ENCODE peak calls at places on chromosome 12, in four cellular contexts. B, I, O and C are unnamed samples.

GRCh38 chr12:98821232-98821631 is 176.1 kb downstream of the APAF1 start:
- DNase-seq in B (no peak), I (no peak), O (no peak), C (no peak)

GRCh38 chr12:111626230-111626629 is 27.1 kb upstream of the ATXN2 start:
- DNase-seq in B (no peak), I (no peak), O (no peak), C (no peak)

GRCh38 chr12:108854055-108854452 is 3.3 kb downstream of the SSH1 start:
- DNase-seq in B (no peak), I (no peak), O (peak; percentile 88), C (no peak)

GRCh38 chr12:63802012-63802608 is 22.4 kb downstream of the RXYLT1 start:
- DNase-seq in B (no peak), I (no peak), O (no peak), C (no peak)

GRCh38 chr12:124994435-124994975 is 1.1 kb downstream of the BRI3BP start:
- DNase-seq in B (no peak), I (no peak), O (no peak), C (no peak)

GRCh38 chr12:3473844-3474243 is 17.2 kb upstream of the PRMT8 start:
- DNase-seq in B (no peak), I (no peak), O (no peak), C (no peak)

GRCh38 chr12:80272516-80272915 is 171.5 kb upstream of the PTPRQ start:
- DNase-seq in B (no peak), I (no peak), O (no peak), C (no peak)

GRCh38 chr12:101414533-101415119 is 7.1 kb upstream of the ARL1 start:
- DNase-seq in B (no peak), I (no peak), O (peak; percentile 19), C (no peak)

GRCh38 chr12:106586535-106586802 is 3.7 kb downstream of the RFX4 start:
- DNase-seq in B (no peak), I (no peak), O (no peak), C (no peak)

GRCh38 chr12:51533799-51534198 is 57.2 kb upstream of the SCN8A start:
- DNase-seq in B (no peak), I (no peak), O (no peak), C (no peak)

GRCh38 chr12:84785951-84786350 is 126.6 kb downstream of the SLC6A15 start:
- DNase-seq in B (no peak), I (no peak), O (peak; percentile 39), C (no peak)

GRCh38 chr12:108712164-108712924 is 19.0 kb downstream of the CORO1C start:
- DNase-seq in B (no peak), I (no peak), O (no peak), C (no peak)

GRCh38 chr12:67543371-67543770 is 105.2 kb upstream of the DYRK2 start:
- DNase-seq in B (no peak), I (no peak), O (no peak), C (no peak)

GRCh38 chr12:92938623-92939022 is 9.5 kb upstream of the EEA1 start:
- DNase-seq in B (no peak), I (no peak), O (no peak), C (no peak)

GRCh38 chr12:121968880-121969279 is 50.5 kb downstream of the CFAP251 start:
- DNase-seq in B (no peak), I (no peak), O (no peak), C (peak; percentile 40)

GRCh38 chr12:49377386-49377785 is 10.1 kb downstream of the SPATS2 start:
- DNase-seq in B (no peak), I (no peak), O (no peak), C (no peak)

GRCh38 chr12:52212701-52213540 is 20.1 kb upstream of the KRT7 start:
- DNase-seq in B (peak; percentile 7), I (no peak), O (no peak), C (no peak)

GRCh38 chr12:5480953-5481300 is 49.0 kb downstream of the NTF3 start:
- DNase-seq in B (no peak), I (no peak), O (no peak), C (no peak)

GRCh38 chr12:109092484-109093021 is 719 bp downstream of the ALKBH2 start:
- DNase-seq in B (no peak), I (no peak), O (no peak), C (no peak)

GRCh38 chr12:132525011-132525832 is 35.3 kb downstream of the FBRSL1 start:
- DNase-seq in B (no peak), I (no peak), O (no peak), C (no peak)

GRCh38 chr12:13203028-13203922 is 6.7 kb downstream of the EMP1 start:
- DNase-seq in B (peak; percentile 63), I (no peak), O (peak; percentile 61), C (peak; percentile 76)

GRCh38 chr12:75720807-75721206 is 209.4 kb upstream of the KRR1 start:
- DNase-seq in B (no peak), I (no peak), O (no peak), C (no peak)

GRCh38 chr12:116102019-116102418 is 175.5 kb downstream of the MED13L start:
- DNase-seq in B (no peak), I (no peak), O (no peak), C (no peak)

GRCh38 chr12:31874961-31875608 is 84.1 kb upstream of the RESF1 start:
- DNase-seq in B (peak; percentile 56), I (peak; percentile 50), O (peak; percentile 39), C (peak; percentile 67)

GRCh38 chr12:32163596-32163995 is 56.9 kb downstream of the BICD1 start:
- DNase-seq in B (no peak), I (no peak), O (no peak), C (no peak)

GRCh38 chr12:31929140-31929526 is 30.1 kb upstream of the RESF1 start:
- DNase-seq in B (no peak), I (no peak), O (no peak), C (no peak)

GRCh38 chr12:62621239-62621638 is 154.6 kb downstream of the MON2 start:
- DNase-seq in B (no peak), I (no peak), O (no peak), C (no peak)

GRCh38 chr12:126182619-126183236 is 1117.5 kb downstream of the AACS start:
- DNase-seq in B (no peak), I (no peak), O (peak; percentile 30), C (peak; percentile 30)

GRCh38 chr12:131249291-131250027 is 295.8 kb downstream of the ADGRD1 start:
- DNase-seq in B (no peak), I (no peak), O (no peak), C (no peak)

GRCh38 chr12:38384816-38385491 is 68.4 kb downstream of the ALG10B start:
- DNase-seq in B (no peak), I (no peak), O (no peak), C (no peak)

GRCh38 chr12:2652401-2653081 is 142.2 kb upstream of the FKBP4 start:
- DNase-seq in B (no peak), I (no peak), O (no peak), C (no peak)